ENCODE peak calls at places on chromosomes 7 and 10, in five cellular contexts. F is NT2/D1, B is foreskin keratinocyte, X is RWPE1, V is AG08396. D is an unnamed sample.

GRCh38 chr7:697259-697615 is 29.3 kb upstream of the DNAAF5 start:
- DNase-seq in V (no peak), X (no peak), F (no peak), B (no peak), D (no peak)

GRCh38 chr10:124681626-124682552 is 62.3 kb downstream of the FAM53B start:
- DNase-seq in B (no peak), X (no peak), V (no peak), F (no peak), D (no peak)

GRCh38 chr7:8251195-8251594 is 10.8 kb downstream of the ICA1 start:
- DNase-seq in X (no peak), B (no peak), V (no peak), F (no peak), D (no peak)

GRCh38 chr7:81769891-81770818 is at the start of gene HGF:
- DNase-seq in X (no peak), V (peak; percentile 67), F (no peak), B (peak; percentile 17), D (no peak)

GRCh38 chr7:71389976-71390375 is 258.0 kb downstream of the GALNT17 start:
- DNase-seq in V (no peak), X (no peak), F (peak; percentile 6), B (no peak), D (no peak)

GRCh38 chr7:3034591-3035150 is 9.0 kb downstream of the CARD11 start:
- DNase-seq in X (no peak), V (no peak), F (no peak), B (no peak), D (no peak)

GRCh38 chr10:29256531-29256930 is 32.3 kb upstream of the LYZL1 start:
- DNase-seq in F (no peak), V (no peak), X (no peak), B (no peak), D (no peak)

GRCh38 chr10:130362308-130362761 is 226.1 kb downstream of the GLRX3 start:
- DNase-seq in X (no peak), B (no peak), V (no peak), F (no peak), D (no peak)

GRCh38 chr10:131743190-131744151 is 157.3 kb upstream of the PPP2R2D start:
- DNase-seq in V (no peak), F (peak; percentile 30), X (no peak), B (no peak), D (no peak)

GRCh38 chr10:116490028-116490662 is 55.6 kb upstream of the PNLIP start:
- DNase-seq in F (no peak), X (peak; percentile 59), B (peak; percentile 17), V (peak; percentile 12), D (no peak)

GRCh38 chr7:44639701-44640321 is 33.4 kb downstream of the OGDH start:
- DNase-seq in X (peak; percentile 87), V (peak; percentile 55), F (peak; percentile 23), B (peak; percentile 94), D (peak; percentile 88)

GRCh38 chr10:77836299-77836820 is 90.2 kb downstream of the DLG5 start:
- DNase-seq in F (no peak), V (peak; percentile 52), B (no peak), X (no peak), D (no peak)

GRCh38 chr10:116146374-116146773 is 126.6 kb downstream of the GFRA1 start:
- DNase-seq in F (no peak), X (no peak), B (no peak), V (no peak), D (no peak)

GRCh38 chr10:23194471-23194965 is 2.4 kb downstream of the PTF1A start:
- DNase-seq in X (no peak), B (no peak), F (no peak), V (no peak), D (no peak)